ENCODE peak calls at places on chromosomes 3 and 15, in ten cellular contexts. Q is tibial nerve, I is HepG2, K is A549, A is ovary, X is body of pancreas, H is breast epithelium, V is stomach, W is Peyer's patch, D is endothelial cell of umbilical vein. L is an unnamed sample.

GRCh38 chr3:155441026-155441425 is 147.5 kb upstream of the STRIT1 start:
- DNase-seq in Q (no peak), I (no peak), K (no peak), A (no peak), X (no peak), H (no peak), V (no peak), W (no peak), D (no peak), L (no peak)

GRCh38 chr3:121496841-121497240 is 48.9 kb downstream of the POLQ start:
- DNase-seq in Q (no peak), I (no peak), K (no peak), A (no peak), X (no peak), H (no peak), V (no peak), W (no peak), D (no peak), L (no peak)

GRCh38 chr3:177201707-177202397 is 4.6 kb upstream of the TBL1XR1 start:
- DNase-seq in Q (no peak), I (no peak), K (no peak), A (no peak), X (no peak), H (no peak), V (no peak), W (peak), D (no peak), L (no peak)

GRCh38 chr15:60121845-60122244 is 117.7 kb downstream of the FOXB1 start:
- DNase-seq in Q (no peak), I (no peak), K (no peak), A (no peak), X (no peak), H (no peak), V (no peak), W (no peak), D (no peak), L (no peak)

GRCh38 chr15:88378259-88378658 is 88.9 kb downstream of the MRPL46 start:
- DNase-seq in Q (no peak), I (no peak), K (no peak), A (no peak), X (no peak), H (no peak), V (no peak), W (no peak), D (no peak), L (no peak)

GRCh38 chr3:150744041-150745026 is 18.6 kb downstream of the SIAH2 start:
- DNase-seq in Q (no peak), I (no peak), K (no peak), A (no peak), X (no peak), H (no peak), V (no peak), W (no peak), D (no peak), L (no peak)

GRCh38 chr3:12687948-12688347 is 24.0 kb upstream of the RAF1 start:
- DNase-seq in Q (no peak), I (no peak), K (no peak), A (no peak), X (no peak), H (no peak), V (no peak), W (no peak), D (no peak), L (no peak)

GRCh38 chr15:85496551-85497545 is 116.4 kb downstream of the AKAP13 start:
- DNase-seq in Q (no peak), I (peak), K (no peak), A (no peak), X (no peak), H (no peak), V (peak), W (no peak), D (no peak), L (no peak)

GRCh38 chr15:88166330-88166993 is 90.1 kb downstream of the NTRK3 start:
- DNase-seq in Q (no peak), I (peak), K (no peak), A (no peak), X (no peak), H (no peak), V (no peak), W (no peak), D (no peak), L (peak)

GRCh38 chr15:78374436-78375393 is 34.6 kb downstream of the CRABP1 start:
- DNase-seq in Q (no peak), I (peak), K (peak), A (no peak), X (peak), H (no peak), V (peak), W (no peak), D (no peak), L (peak)

DNA sequence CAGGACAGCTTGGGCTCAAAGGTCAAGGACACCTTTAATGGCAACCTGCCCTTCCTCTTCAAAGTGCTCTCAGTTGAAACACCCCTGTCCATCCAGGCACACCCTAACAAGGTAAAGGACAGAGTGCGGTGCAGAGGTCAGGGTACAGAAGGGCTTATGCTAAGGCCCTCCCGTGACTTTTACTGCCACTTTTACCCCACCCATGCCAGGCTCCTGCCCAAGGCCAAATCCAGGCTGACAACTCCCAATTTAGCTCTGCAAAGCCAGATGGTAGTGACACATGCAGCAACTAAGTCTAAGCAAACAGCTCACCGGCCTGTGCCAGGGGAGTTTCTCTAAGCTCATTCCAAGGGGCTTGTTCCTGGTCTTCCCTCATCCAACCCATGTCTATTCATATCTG is 1.6 kb downstream of the MPI start:
- DNase-seq in Q (no peak), I (no peak), K (no peak), A (no peak), X (peak), H (no peak), V (peak), W (no peak), D (no peak), L (no peak)
- TF ChIP-seq POLR2A in Q (no peak), I (no peak), K (no peak), A (no peak), X (no peak), H (no peak), V (no peak), W (peak), D (no peak), L (no peak)

DNA sequence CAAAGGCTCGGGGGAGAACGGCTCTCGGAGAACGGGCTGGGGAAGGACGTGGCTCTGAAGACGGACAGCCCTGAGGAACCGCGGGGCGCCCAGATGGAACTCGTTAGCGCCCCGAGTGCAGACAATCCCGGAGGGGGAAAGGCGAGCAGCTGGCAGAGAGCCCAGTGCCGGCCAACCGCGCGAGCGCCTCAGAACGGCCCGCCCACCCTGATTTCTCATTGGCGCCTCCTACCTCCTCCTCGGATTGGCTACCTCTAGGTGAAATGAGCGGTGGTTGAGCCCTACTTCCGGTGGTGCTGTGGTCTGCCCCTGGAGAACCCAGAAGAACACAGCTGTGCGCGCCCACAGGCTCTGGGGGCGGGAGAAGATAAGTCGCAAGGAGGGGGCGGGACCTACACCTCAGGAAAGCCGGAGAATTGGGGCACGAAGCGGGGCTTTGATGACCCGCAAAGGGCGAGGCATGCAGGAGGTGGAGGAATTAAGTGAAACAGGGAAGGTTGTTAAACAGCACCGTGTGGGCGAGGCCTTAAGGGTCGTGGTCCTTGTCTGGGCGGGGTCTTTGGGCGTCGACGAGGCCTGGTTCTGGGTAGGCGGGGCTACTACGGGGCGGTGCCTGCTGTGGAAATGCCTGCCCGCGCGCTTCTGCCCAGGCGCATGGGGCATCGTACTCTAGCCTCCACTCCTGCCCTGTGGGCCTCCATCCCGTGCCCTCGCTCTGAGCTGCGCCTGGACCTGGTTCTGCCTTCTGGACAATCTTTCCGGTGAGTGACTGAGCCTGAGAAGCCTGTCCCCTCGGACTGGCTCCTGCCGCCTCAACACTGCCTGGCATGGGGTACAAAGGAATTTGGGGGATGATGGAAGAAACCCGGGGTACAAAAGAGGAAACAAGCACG is at the start of gene OGG1:
- DNase-seq in Q (peak), I (peak), K (peak), A (peak), X (peak), H (peak), V (peak), W (peak), D (peak), L (peak)
- TF ChIP-seq POLR2A in Q (peak), I (peak), K (peak), A (peak), X (peak), H (no peak), V (no peak), W (no peak), D (peak), L (peak)

GRCh38 chr3:119676771-119677640 is at the start of gene COX17:
- DNase-seq in Q (peak), I (peak), K (peak), A (peak), X (peak), H (peak), V (peak), W (peak), D (peak), L (peak)
- TF ChIP-seq POLR2A in Q (peak), I (peak), K (peak), A (peak), X (peak), H (peak), V (peak), W (peak), D (peak), L (peak)

GRCh38 chr3:100489118-100489517 is 3.3 kb upstream of the TMEM45A start:
- DNase-seq in Q (no peak), I (no peak), K (no peak), A (no peak), X (no peak), H (no peak), V (no peak), W (no peak), D (no peak), L (no peak)

GRCh38 chr3:100486808-100487207 is 5.6 kb upstream of the TMEM45A start:
- DNase-seq in Q (no peak), I (no peak), K (no peak), A (no peak), X (no peak), H (no peak), V (no peak), W (no peak), D (no peak), L (no peak)

GRCh38 chr3:100492810-100493140 is 356 bp downstream of the TMEM45A start:
- DNase-seq in Q (no peak), I (no peak), K (no peak), A (no peak), X (no peak), H (no peak), V (no peak), W (no peak), D (no peak), L (no peak)

GRCh38 chr3:100496711-100497261 is 4.4 kb downstream of the TMEM45A start:
- DNase-seq in Q (no peak), I (peak), K (no peak), A (no peak), X (no peak), H (no peak), V (no peak), W (no peak), D (no peak), L (peak)

DNA sequence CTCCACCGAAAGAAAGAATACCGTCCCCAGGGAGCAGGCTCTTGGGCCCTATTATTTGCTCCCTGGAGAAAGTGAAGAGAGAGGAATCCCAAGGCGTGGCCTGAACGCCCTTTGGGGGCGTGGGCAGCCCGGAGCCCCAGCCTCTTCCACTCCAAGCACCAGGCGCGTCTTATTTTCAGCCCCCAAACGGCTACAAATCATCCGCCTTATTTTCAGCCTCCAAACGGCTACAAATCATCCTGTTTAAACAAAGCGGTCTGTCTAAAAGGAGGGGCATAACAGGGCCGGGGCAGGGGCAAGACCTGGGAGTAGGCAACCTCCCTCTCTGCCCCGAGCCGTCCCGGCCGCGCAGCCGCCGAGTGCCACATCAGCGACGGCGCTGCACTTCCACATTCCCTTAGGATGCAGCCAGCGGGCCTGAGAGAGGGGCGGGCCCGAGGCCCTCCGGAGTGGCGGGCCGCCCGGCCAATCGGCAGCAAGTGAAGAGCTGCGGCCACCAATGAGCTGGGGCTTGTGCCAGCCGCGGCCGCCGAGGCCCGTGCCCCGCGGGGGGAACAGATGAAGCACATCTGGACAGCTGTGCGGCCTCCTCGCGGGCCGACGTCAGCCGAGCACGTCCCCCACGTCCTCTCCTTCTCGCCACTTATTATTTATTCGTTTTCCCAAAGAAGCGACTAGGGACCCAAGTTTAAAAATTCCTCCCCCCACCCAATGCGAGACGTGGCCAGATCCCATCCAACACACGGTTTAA is at the start of gene TMEM45A:
- DNase-seq in Q (peak), I (peak), K (peak), A (peak), X (peak), H (peak), V (peak), W (peak), D (peak), L (peak)
- TF ChIP-seq POLR2A in Q (no peak), I (peak), K (peak), A (peak), X (peak), H (no peak), V (no peak), W (peak), D (peak), L (peak)

GRCh38 chr3:52182203-52182602 is 15.8 kb upstream of the ALAS1 start:
- DNase-seq in Q (no peak), I (no peak), K (no peak), A (no peak), X (no peak), H (no peak), V (no peak), W (no peak), D (no peak), L (no peak)

GRCh38 chr3:52178537-52178936 is 19.4 kb upstream of the ALAS1 start:
- DNase-seq in Q (no peak), I (no peak), K (no peak), A (no peak), X (no peak), H (no peak), V (no peak), W (no peak), D (no peak), L (no peak)

GRCh38 chr3:52183786-52184445 is 14.0 kb upstream of the ALAS1 start:
- DNase-seq in Q (no peak), I (no peak), K (no peak), A (no peak), X (no peak), H (no peak), V (no peak), W (no peak), D (no peak), L (no peak)

GRCh38 chr3:52182691-52183090 is 15.3 kb upstream of the ALAS1 start:
- DNase-seq in Q (no peak), I (no peak), K (no peak), A (no peak), X (no peak), H (no peak), V (no peak), W (no peak), D (no peak), L (no peak)

GRCh38 chr3:52181543-52181942 is 16.4 kb upstream of the ALAS1 start:
- DNase-seq in Q (no peak), I (no peak), K (no peak), A (no peak), X (no peak), H (no peak), V (no peak), W (no peak), D (no peak), L (peak)
- TF ChIP-seq POLR2A in Q (no peak), I (no peak), K (no peak), A (no peak), X (no peak), H (no peak), V (no peak), W (no peak), D (no peak), L (no peak)

DNA sequence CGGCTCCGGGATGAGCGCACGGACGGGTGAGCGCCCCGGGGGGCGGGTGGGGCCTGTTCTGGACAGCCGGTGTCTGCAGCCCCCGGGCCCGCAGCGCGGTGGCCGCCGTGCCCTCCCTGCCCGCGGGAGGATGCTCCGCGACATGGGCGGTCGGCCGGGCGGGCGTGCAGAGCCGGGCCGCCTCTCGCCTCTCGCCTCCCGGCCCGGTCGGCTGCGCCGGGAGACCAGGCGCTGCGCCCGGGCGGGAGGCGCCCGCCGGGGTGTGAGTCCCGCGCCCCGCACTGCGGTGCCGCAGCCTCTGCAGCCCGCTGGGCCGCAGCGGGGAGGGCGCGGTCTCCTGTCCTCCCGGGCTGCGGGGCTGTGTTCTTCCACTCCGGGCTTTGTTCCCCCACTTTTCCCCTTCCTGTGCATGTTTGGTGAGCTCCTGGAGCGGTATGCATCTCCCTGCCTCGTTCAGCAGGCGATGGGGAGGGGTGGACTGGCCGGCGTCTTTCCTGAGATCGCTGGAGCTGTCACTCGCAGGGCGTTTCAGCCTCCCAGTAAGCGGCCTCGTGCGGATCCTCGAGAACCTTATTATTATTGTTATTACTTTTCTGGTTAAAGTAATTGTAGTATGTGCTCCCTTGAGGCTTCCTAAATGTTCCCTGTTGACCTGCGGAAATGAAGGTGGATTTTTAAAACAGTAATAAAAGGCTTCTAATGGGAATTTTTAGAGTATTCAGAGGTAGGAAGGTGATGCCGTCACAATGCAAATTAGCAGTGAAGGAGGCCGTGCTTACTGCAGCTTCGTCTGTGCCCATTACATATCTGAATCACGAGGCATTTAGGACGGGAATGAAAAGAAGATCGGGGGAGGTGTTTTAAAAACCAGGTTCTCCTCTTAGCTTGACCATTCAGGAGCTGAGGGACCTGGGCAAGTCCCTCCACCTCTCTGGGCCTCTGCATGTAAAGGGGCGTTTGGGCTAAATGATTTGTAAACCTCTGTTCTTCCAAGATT is 588 bp downstream of the TMOD2 start:
- DNase-seq in Q (no peak), I (no peak), K (peak), A (peak), X (peak), H (no peak), V (peak), W (peak), D (peak), L (peak)
- TF ChIP-seq POLR2A in Q (no peak), I (no peak), K (no peak), A (no peak), X (no peak), H (no peak), V (no peak), W (no peak), D (no peak), L (no peak)

L was measured in H54.